ENCODE peak calls at places on chromosomes 1 and 21, in four cellular contexts. B is AG04450, N is foreskin fibroblast, U is brain microvascular endothelial cell. K is an unnamed sample.
A peak's percentile ranks its signal among the peaks of the same experiment; 100 is the strongest.

GRCh38 chr1:59162665-59163064 is 134.2 kb upstream of the FGGY start:
- DNase-seq in N (no peak), U (no peak), B (no peak), K (no peak)

GRCh38 chr1:246513619-246514343 is 6.7 kb upstream of the SMYD3 start:
- DNase-seq in U (no peak), N (no peak), B (no peak), K (no peak)

GRCh38 chr1:22131875-22132486 is 10.9 kb downstream of the WNT4 start:
- DNase-seq in N (no peak), B (no peak), U (no peak), K (peak; percentile 40)

GRCh38 chr1:192998536-192998935 is 60.6 kb downstream of the UCHL5 start:
- DNase-seq in U (no peak), B (no peak), N (no peak), K (no peak)

GRCh38 chr1:156455362-156455761 is 45.2 kb downstream of the MEF2D start:
- DNase-seq in N (no peak), B (no peak), U (no peak), K (no peak)

GRCh38 chr1:50822035-50822776 is 137.9 kb downstream of the FAF1 start:
- DNase-seq in N (no peak), U (no peak), B (no peak), K (no peak)

GRCh38 chr21:41231060-41231459 is 63.1 kb downstream of the BACE2 start:
- DNase-seq in B (no peak), N (no peak), U (no peak), K (no peak)

GRCh38 chr1:159825564-159825963 is 1.1 kb upstream of the SLAMF8 start:
- DNase-seq in U (no peak), N (no peak), B (no peak), K (no peak)

GRCh38 chr1:229107972-229108371 is 162.9 kb upstream of the RAB4A start:
- DNase-seq in B (no peak), N (no peak), U (no peak), K (no peak)

GRCh38 chr1:234976880-234977680 is 151.6 kb downstream of the TOMM20 start:
- DNase-seq in N (no peak), B (no peak), U (no peak), K (no peak)

GRCh38 chr21:29940993-29941392 is 1.2 kb upstream of the GRIK1 start:
- DNase-seq in N (no peak), U (no peak), B (no peak), K (no peak)

GRCh38 chr1:28185071-28185470 is 8.6 kb upstream of the PTAFR start:
- DNase-seq in B (no peak), U (no peak), N (no peak), K (no peak)

GRCh38 chr1:43653339-43653738 is 3.4 kb downstream of the KDM4A start:
- DNase-seq in B (no peak), U (peak; percentile 58), N (no peak), K (no peak)

GRCh38 chr1:27017206-27017605 is 4.6 kb upstream of the TENT5B start:
- DNase-seq in U (no peak), B (no peak), N (no peak), K (no peak)

GRCh38 chr21:31991356-31992331 is 118.8 kb downstream of the HUNK start:
- DNase-seq in B (no peak), N (no peak), U (no peak), K (no peak)

GRCh38 chr1:165397945-165398344 is 41.4 kb upstream of the LMX1A start:
- DNase-seq in B (no peak), U (peak; percentile 63), N (peak; percentile 83), K (no peak)

GRCh38 chr1:52842643-52843310 is at the start of gene ZYG11A:
- DNase-seq in N (peak; percentile 78), U (peak; percentile 60), B (peak; percentile 51), K (peak; percentile 36)

GRCh38 chr21:16418211-16418610 is 688.4 kb downstream of the USP25 start:
- DNase-seq in N (peak; percentile 7), U (no peak), B (no peak), K (no peak)

GRCh38 chr1:248790456-248790855 is 34.9 kb upstream of the LYPD8 start:
- DNase-seq in B (no peak), N (no peak), U (no peak), K (no peak)

GRCh38 chr1:1292851-1293250 is 12.6 kb downstream of the SCNN1D start:
- DNase-seq in B (no peak), N (no peak), U (no peak), K (no peak)

GRCh38 chr1:1181129-1181937 is 7.7 kb downstream of the TTLL10 start:
- DNase-seq in U (no peak), N (no peak), B (no peak), K (no peak)

GRCh38 chr1:209858561-209859103 is 30.9 kb downstream of the UTP25 start:
- DNase-seq in N (no peak), B (no peak), U (no peak), K (no peak)

GRCh38 chr1:6075747-6076146 is 30.1 kb downstream of the KCNAB2 start:
- DNase-seq in U (no peak), B (no peak), N (no peak), K (no peak)

GRCh38 chr1:177983087-177983823 is 13.4 kb upstream of the SEC16B start:
- DNase-seq in B (no peak), U (no peak), N (no peak), K (no peak)

GRCh38 chr1:54800899-54801759 is at the start of gene TTC22:
- DNase-seq in U (no peak), N (no peak), B (no peak), K (peak; percentile 75)
- TF ChIP-seq CTCF in U (peak; percentile 55), N (peak; percentile 31), B (peak; percentile 23), K (peak; percentile 32)

GRCh38 chr1:9889411-9889810 is 20.7 kb downstream of the CTNNBIP1 start:
- DNase-seq in U (no peak), N (no peak), B (no peak), K (no peak)
- TF ChIP-seq CTCF in U (no peak), N (no peak), B (no peak), K (no peak)

GRCh38 chr1:65059930-65060538 is 88.0 kb upstream of the AK4 start:
- DNase-seq in B (no peak), U (no peak), N (peak; percentile 34), K (no peak)

GRCh38 chr1:65065535-65066378 is 82.2 kb upstream of the AK4 start:
- DNase-seq in B (no peak), N (no peak), U (no peak), K (peak; percentile 45)

GRCh38 chr1:65066379-65066765 is 81.6 kb upstream of the AK4 start:
- DNase-seq in N (no peak), U (no peak), B (no peak), K (no peak)

GRCh38 chr1:65062339-65062738 is 85.7 kb upstream of the AK4 start:
- DNase-seq in B (no peak), N (no peak), U (no peak), K (no peak)

GRCh38 chr1:65063025-65063424 is 85.0 kb upstream of the AK4 start:
- DNase-seq in U (no peak), N (no peak), B (no peak), K (no peak)
- TF ChIP-seq CTCF in U (no peak), N (no peak), B (no peak), K (no peak)

GRCh38 chr1:4178501-4178900 is 278.4 kb upstream of the C1orf174 start:
- DNase-seq in B (no peak), U (no peak), N (no peak), K (no peak)
- TF ChIP-seq CTCF in B (no peak), U (no peak), N (no peak), K (no peak)

GRCh38 chr21:45227735-45228134 is 60.0 kb downstream of the POFUT2 start:
- DNase-seq in B (no peak), U (no peak), N (no peak), K (no peak)
- TF ChIP-seq CTCF in B (no peak), U (peak; percentile 42), N (no peak), K (no peak)

GRCh38 chr1:47785561-47786271 is 211.5 kb downstream of the TRABD2B start:
- DNase-seq in N (no peak), U (no peak), B (no peak), K (no peak)
- TF ChIP-seq CTCF in N (no peak), U (peak; percentile 23), B (no peak), K (no peak)

GRCh38 chr1:195345149-195345548 is 1263.1 kb downstream of the KCNT2 start:
- DNase-seq in U (no peak), N (no peak), B (no peak), K (no peak)
- TF ChIP-seq CTCF in U (no peak), N (no peak), B (no peak), K (no peak)

GRCh38 chr1:13824626-13825025 is 124.6 kb downstream of the PRDM2 start:
- DNase-seq in N (no peak), U (no peak), B (no peak), K (no peak)
- TF ChIP-seq CTCF in N (no peak), U (no peak), B (no peak), K (no peak)